ENCODE peak calls at places on chromosomes 1 and 21, in nine cellular contexts. S is AG09309, Q is GM23338, G is natural killer cell, P is glutamatergic neuron, M is H1, D is OCI-LY7, Z is Calu3, N is K562. C is an unnamed sample.

GRCh38 chr1:86846166-86846647 is 67.7 kb downstream of the SELENOF start:
- DNase-seq in G (no peak), Q (no peak), Z (no peak), P (no peak), S (peak; percentile 92), D (no peak), M (no peak), N (no peak), C (no peak)

GRCh38 chr1:98119793-98120192 is 199.0 kb upstream of the DPYD start:
- DNase-seq in S (no peak), G (no peak), D (no peak), M (peak; percentile 48), N (no peak), P (no peak), Q (peak; percentile 60), Z (peak; percentile 12), C (no peak)

GRCh38 chr1:248824301-248824700 is 1.4 kb downstream of the SH3BP5L start:
- DNase-seq in D (no peak), P (no peak), Z (no peak), N (no peak), G (no peak), M (no peak), S (no peak), Q (no peak), C (no peak)

GRCh38 chr1:159211331-159212136 is 6.9 kb downstream of the ACKR1 start:
- DNase-seq in P (peak; percentile 74), M (peak; percentile 89), G (peak; percentile 22), Z (peak; percentile 73), N (peak; percentile 68), S (no peak), Q (peak; percentile 92), D (peak; percentile 45), C (no peak)

GRCh38 chr1:154943649-154944421 is 7.3 kb upstream of the PMVK start:
- DNase-seq in P (peak; percentile 70), M (peak; percentile 73), G (no peak), S (no peak), D (peak; percentile 67), Q (peak; percentile 79), N (peak; percentile 68), Z (peak; percentile 58), C (no peak)

GRCh38 chr1:114331936-114332335 is 178.3 kb upstream of the SYT6 start:
- DNase-seq in M (no peak), Q (no peak), P (no peak), S (no peak), N (no peak), Z (no peak), G (no peak), D (no peak), C (no peak)

GRCh38 chr1:101312192-101312591 is 75.4 kb downstream of the S1PR1 start:
- DNase-seq in P (no peak), G (no peak), Z (no peak), M (no peak), N (no peak), Q (no peak), D (no peak), S (no peak), C (no peak)

GRCh38 chr1:206809504-206810084 is 37.3 kb upstream of the IL10 start:
- DNase-seq in Z (peak; percentile 24), M (no peak), G (no peak), D (peak; percentile 51), P (no peak), N (peak; percentile 32), S (no peak), Q (peak; percentile 37), C (no peak)

GRCh38 chr1:247415423-247416361 is at the start of gene NLRP3:
- DNase-seq in Z (peak; percentile 13), M (no peak), Q (peak; percentile 20), D (peak; percentile 20), N (no peak), G (peak; percentile 29), S (no peak), P (no peak), C (no peak)

GRCh38 chr1:52635321-52636089 is 2.5 kb downstream of the SHISAL2A start:
- DNase-seq in P (no peak), Q (no peak), N (no peak), S (no peak), D (no peak), M (no peak), Z (peak; percentile 47), G (peak; percentile 19), C (no peak)

GRCh38 chr21:31132574-31133242 is 94.4 kb upstream of the KRTAP19-8 start:
- DNase-seq in G (no peak), Q (no peak), S (no peak), Z (no peak), P (no peak), D (no peak), N (no peak), M (no peak), C (no peak)

GRCh38 chr1:46547481-46548383 is 3.7 kb downstream of the KNCN start:
- DNase-seq in D (peak; percentile 72), Q (peak; percentile 87), G (no peak), S (no peak), P (peak; percentile 13), M (no peak), Z (peak; percentile 29), N (peak; percentile 84), C (no peak)

GRCh38 chr1:37851782-37852210 is 7.6 kb downstream of the MTF1 start:
- DNase-seq in Z (no peak), S (no peak), M (no peak), Q (no peak), D (peak; percentile 13), N (no peak), P (no peak), G (no peak), C (no peak)

GRCh38 chr1:180365039-180365438 is 135.0 kb downstream of the LHX4 start:
- DNase-seq in Q (peak; percentile 67), G (no peak), N (peak; percentile 35), M (no peak), D (peak; percentile 10), Z (peak; percentile 20), P (no peak), S (no peak), C (no peak)
- TF ChIP-seq CTCF in Q (peak; percentile 77), G (no peak), N (peak; percentile 67), M (peak; percentile 71), D (peak; percentile 75), Z (no peak), P (peak; percentile 11), S (no peak), C (peak; percentile 31)

DNA sequence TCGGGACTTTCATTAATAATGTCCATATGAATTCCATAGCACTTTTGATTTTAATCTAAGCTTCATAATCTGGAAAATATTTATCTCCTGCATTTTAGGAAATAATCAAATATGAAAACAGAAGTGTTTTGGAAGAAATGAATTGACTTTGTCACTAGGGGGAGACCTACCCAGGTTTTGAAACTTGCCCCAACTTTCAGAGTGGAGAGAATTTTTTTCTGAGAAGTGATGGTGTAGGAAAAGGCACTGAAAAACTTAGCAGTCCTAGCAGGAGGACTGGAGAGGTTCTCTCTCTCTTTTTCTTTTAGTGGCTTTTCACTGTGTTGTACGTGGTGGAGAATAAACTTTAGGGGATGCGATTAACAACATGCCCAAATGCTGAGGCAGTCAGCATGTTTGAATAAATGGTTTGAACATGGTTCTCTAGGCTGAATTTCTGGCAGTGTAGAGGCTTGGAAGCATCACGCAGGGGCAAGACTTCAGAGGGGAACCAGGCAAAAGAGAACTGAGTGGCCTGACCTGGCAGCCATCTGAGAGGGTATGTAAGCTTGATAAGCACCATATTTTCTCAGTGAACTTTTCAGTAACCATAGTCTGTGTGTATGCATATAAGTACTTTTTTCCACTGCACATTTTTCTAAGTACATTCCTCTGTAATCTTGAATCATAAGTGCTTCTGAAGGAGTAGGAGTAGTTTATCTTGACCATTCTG is 68.3 kb upstream of the NEK7 start:
- DNase-seq in D (peak; percentile 47), G (no peak), Z (peak; percentile 47), N (peak; percentile 61), Q (peak; percentile 65), S (no peak), M (no peak), P (no peak), C (no peak)
- TF ChIP-seq CTCF in D (peak; percentile 89), G (peak; percentile 87), Z (peak; percentile 68), N (peak; percentile 80), Q (peak; percentile 78), S (peak; percentile 57), M (peak; percentile 52), P (peak; percentile 62), C (peak; percentile 67)

DNA sequence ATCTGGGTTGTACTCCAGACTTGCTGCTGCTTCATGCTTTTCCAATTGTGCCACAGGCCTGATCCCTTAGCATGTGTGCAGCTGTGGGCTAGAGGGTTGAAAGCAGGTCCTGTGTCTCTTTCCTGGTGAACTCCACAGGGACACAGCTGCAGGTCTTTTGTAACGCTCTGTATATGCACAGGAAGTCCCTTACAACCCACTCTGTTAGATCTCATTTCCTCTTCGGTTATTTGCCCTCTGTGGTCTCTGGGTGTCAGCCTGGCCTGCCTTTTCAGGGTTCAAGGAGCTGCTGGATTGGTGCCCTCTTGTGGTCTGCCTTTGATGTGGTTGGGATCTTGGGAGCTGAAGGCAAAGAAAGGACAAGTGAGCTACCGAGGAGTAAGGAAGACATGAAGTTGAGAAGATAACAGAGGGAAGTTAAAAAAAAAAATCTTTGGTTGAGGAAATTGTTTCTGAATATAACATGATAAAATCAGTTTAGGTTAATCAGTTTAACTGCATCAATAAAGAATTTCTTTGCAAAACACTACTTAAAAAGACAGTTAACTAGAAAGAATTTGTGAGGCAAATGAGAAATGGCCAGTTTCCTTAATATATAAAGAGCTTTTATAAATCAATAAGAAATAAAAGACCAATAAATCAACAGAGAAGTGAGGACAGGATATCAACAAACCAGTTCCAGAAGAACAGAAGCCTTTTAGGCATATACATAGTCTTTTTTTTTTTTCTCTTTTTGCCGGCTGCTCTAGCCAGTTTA is 44.1 kb downstream of the UCK2 start:
- DNase-seq in Q (peak; percentile 75), G (peak; percentile 33), P (peak; percentile 44), D (peak; percentile 84), Z (peak; percentile 67), N (peak; percentile 86), S (no peak), M (peak; percentile 64), C (no peak)
- TF ChIP-seq CTCF in Q (peak; percentile 73), G (peak; percentile 9), P (peak; percentile 35), D (peak; percentile 89), Z (peak; percentile 21), N (peak; percentile 73), S (peak; percentile 35), M (peak; percentile 74), C (peak; percentile 66)

GRCh38 chr1:23533288-23534130 is 2.5 kb upstream of the E2F2 start:
- DNase-seq in D (peak; percentile 60), N (no peak), M (no peak), P (no peak), Z (no peak), S (no peak), G (no peak), Q (no peak), C (no peak)

GRCh38 chr1:23529146-23530088 is 1.6 kb downstream of the E2F2 start:
- DNase-seq in N (peak; percentile 77), M (no peak), D (peak; percentile 61), Q (no peak), P (no peak), S (no peak), G (no peak), Z (no peak), C (no peak)

GRCh38 chr1:23531695-23532094 is 662 bp upstream of the E2F2 start:
- DNase-seq in Z (no peak), Q (no peak), P (no peak), G (no peak), N (no peak), S (no peak), D (no peak), M (no peak), C (no peak)

GRCh38 chr1:23530089-23530749 is 814 bp downstream of the E2F2 start:
- DNase-seq in N (peak; percentile 55), S (no peak), M (no peak), P (no peak), Z (no peak), G (no peak), D (peak; percentile 74), Q (no peak), C (no peak)

GRCh38 chr1:23530750-23531651 is at the start of gene E2F2:
- DNase-seq in Q (peak; percentile 94), S (no peak), M (peak; percentile 80), D (peak; percentile 97), Z (peak; percentile 68), P (peak; percentile 79), N (peak; percentile 97), G (peak; percentile 72), C (peak; percentile 81)
- TF ChIP-seq CTCF in Q (no peak), S (no peak), M (peak; percentile 1), D (peak; percentile 60), Z (no peak), P (no peak), N (peak; percentile 50), G (no peak), C (no peak)

C was measured in type B pancreatic cell.